ENCODE peak calls at places on chromosomes 3 and 15, in four cellular contexts. One of them, this sample, is unnamed. For H3K4me1 and H3K27me3, the result is how much of the 10 kb centered on the place peaks cover.

GRCh38 chr15:28900041-28900891 is 14.5 kb downstream of the APBA2 start:
- DNase-seq in H9: no peak
- DNase-seq in IMR-90: no peak
- DNase-seq in mesenchymal stem cell: no peak
- DNase-seq in this sample: no peak

GRCh38 chr3:139572847-139573672 is 33.5 kb upstream of the RBP1 start:
- DNase-seq in H9: no peak
- DNase-seq in IMR-90: no peak
- DNase-seq in mesenchymal stem cell: no peak
- DNase-seq in this sample: no peak

GRCh38 chr3:13827256-13827655 is 52.6 kb downstream of the WNT7A start:
- DNase-seq in H9: no peak
- DNase-seq in IMR-90: no peak
- DNase-seq in mesenchymal stem cell: no peak
- DNase-seq in this sample: no peak

GRCh38 chr3:153232737-153233330 is 70.8 kb downstream of the RAP2B start:
- DNase-seq in H9: no peak
- DNase-seq in IMR-90: peak
- DNase-seq in mesenchymal stem cell: peak
- DNase-seq in this sample: no peak

GRCh38 chr15:66883322-66883911 is 181.4 kb downstream of the SMAD6 start:
- DNase-seq in H9: peak
- DNase-seq in IMR-90: peak
- DNase-seq in mesenchymal stem cell: peak
- DNase-seq in this sample: peak

GRCh38 chr3:178436773-178437172 is 99.5 kb upstream of the KCNMB2 start:
- DNase-seq in H9: no peak
- DNase-seq in IMR-90: peak
- DNase-seq in mesenchymal stem cell: peak
- DNase-seq in this sample: no peak

GRCh38 chr15:95405447-95405846 is 925.1 kb upstream of the NR2F2 start:
- DNase-seq in H9: no peak
- DNase-seq in IMR-90: peak
- DNase-seq in mesenchymal stem cell: peak
- DNase-seq in this sample: no peak

GRCh38 chr3:185560676-185561075 is 8.3 kb upstream of the LIPH start:
- DNase-seq in H9: no peak
- DNase-seq in IMR-90: no peak
- DNase-seq in mesenchymal stem cell: no peak
- DNase-seq in this sample: no peak

GRCh38 chr3:31008986-31009385 is 114.5 kb upstream of the GADL1 start:
- DNase-seq in H9: no peak
- DNase-seq in IMR-90: peak
- DNase-seq in mesenchymal stem cell: no peak
- DNase-seq in this sample: no peak

GRCh38 chr3:112637700-112638099 is 3.2 kb downstream of the CCDC80 start:
- DNase-seq in H9: no peak
- DNase-seq in IMR-90: no peak
- DNase-seq in mesenchymal stem cell: no peak
- DNase-seq in this sample: no peak
- H3K14ac ChIP-seq in H9: no peak
- H3K14ac ChIP-seq in IMR-90: peak
- H3K14ac ChIP-seq in mesenchymal stem cell: no peak
- H3K14ac ChIP-seq in this sample: no peak

GRCh38 chr3:170360916-170361315 is 3.4 kb downstream of the SKIL start:
- DNase-seq in H9: no peak
- DNase-seq in IMR-90: peak
- DNase-seq in mesenchymal stem cell: no peak
- DNase-seq in this sample: no peak
- H3K4me1 ChIP-seq in H9: under half
- H3K4me1 ChIP-seq in IMR-90: under half
- H3K4me1 ChIP-seq in mesenchymal stem cell: under half
- H3K4me1 ChIP-seq in this sample: under half

GRCh38 chr15:73319460-73320245 is 49.1 kb downstream of the HCN4 start:
- DNase-seq in H9: no peak
- DNase-seq in IMR-90: no peak
- DNase-seq in mesenchymal stem cell: no peak
- DNase-seq in this sample: no peak

GRCh38 chr15:73318463-73319351 is 50.1 kb downstream of the HCN4 start:
- DNase-seq in H9: peak
- DNase-seq in IMR-90: no peak
- DNase-seq in mesenchymal stem cell: no peak
- DNase-seq in this sample: peak

GRCh38 chr15:73321496-73322344 is 47.0 kb downstream of the HCN4 start:
- DNase-seq in H9: no peak
- DNase-seq in IMR-90: no peak
- DNase-seq in mesenchymal stem cell: no peak
- DNase-seq in this sample: no peak

GRCh38 chr15:73320619-73321180 is 48.1 kb downstream of the HCN4 start:
- DNase-seq in H9: no peak
- DNase-seq in IMR-90: no peak
- DNase-seq in mesenchymal stem cell: no peak
- DNase-seq in this sample: no peak

DNA sequence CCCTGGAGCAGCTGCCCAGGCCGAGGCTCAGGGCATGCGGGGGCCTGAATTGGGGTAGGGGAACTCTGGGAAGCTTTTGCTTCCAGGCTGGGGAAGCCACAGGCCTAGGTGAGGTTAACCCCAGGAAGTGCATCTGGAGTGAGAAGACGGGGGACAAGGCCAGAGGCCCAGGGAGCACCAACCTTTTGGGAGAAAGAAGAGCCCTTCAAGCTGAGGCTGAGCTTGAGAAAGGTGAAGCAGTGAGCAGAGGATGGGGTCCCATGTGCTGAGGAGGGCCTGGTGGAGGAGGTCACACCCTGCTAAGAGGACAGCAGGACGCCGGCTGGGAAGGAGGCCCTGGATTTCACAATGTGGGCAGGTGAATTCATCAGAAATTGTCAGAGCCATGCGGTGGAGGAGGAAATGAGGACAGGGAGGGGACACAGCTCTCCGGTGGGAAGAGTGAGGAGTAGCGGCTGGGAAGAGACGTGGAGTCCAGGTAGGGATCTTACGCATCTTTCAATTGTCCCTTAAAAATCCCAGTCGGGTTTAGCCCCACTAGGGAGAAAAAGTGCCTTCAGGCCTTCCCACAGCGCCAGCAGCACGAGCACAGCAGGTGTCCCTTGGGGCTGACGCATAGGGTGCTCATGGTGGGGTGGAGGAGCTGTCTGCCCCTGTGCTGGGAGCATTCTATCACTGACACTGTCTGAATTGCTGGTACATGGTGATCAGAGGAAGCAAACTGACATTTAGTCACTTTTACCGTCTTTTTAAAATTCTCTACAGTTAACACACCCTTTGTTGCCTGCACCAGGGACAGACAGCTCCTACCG is 50.9 kb downstream of the HCN4 start:
- DNase-seq in H9: peak
- DNase-seq in IMR-90: no peak
- DNase-seq in mesenchymal stem cell: no peak
- DNase-seq in this sample: no peak
- H3K27me3 ChIP-seq in H9: under half
- H3K27me3 ChIP-seq in IMR-90: under half
- H3K27me3 ChIP-seq in mesenchymal stem cell: under half
- H3K27me3 ChIP-seq in this sample: under half

GRCh38 chr3:160695003-160695402 is 18.0 kb downstream of the ARL14 start:
- DNase-seq in H9: no peak
- DNase-seq in IMR-90: no peak
- DNase-seq in mesenchymal stem cell: no peak
- DNase-seq in this sample: no peak
- H3K14ac ChIP-seq in H9: no peak
- H3K14ac ChIP-seq in IMR-90: peak
- H3K14ac ChIP-seq in mesenchymal stem cell: no peak
- H3K14ac ChIP-seq in this sample: peak

GRCh38 chr15:93190238-93190637 is 101.2 kb upstream of the RGMA start:
- DNase-seq in H9: no peak
- DNase-seq in IMR-90: no peak
- DNase-seq in mesenchymal stem cell: no peak
- DNase-seq in this sample: no peak

GRCh38 chr15:93189562-93189961 is 100.6 kb upstream of the RGMA start:
- DNase-seq in H9: peak
- DNase-seq in IMR-90: no peak
- DNase-seq in mesenchymal stem cell: no peak
- DNase-seq in this sample: no peak
- H3K4me1 ChIP-seq in H9: under half
- H3K4me1 ChIP-seq in IMR-90: under half
- H3K4me1 ChIP-seq in mesenchymal stem cell: under half
- H3K4me1 ChIP-seq in this sample: under half

GRCh38 chr3:184514151-184514490 is 47.5 kb upstream of the EPHB3 start:
- DNase-seq in H9: no peak
- DNase-seq in IMR-90: no peak
- DNase-seq in mesenchymal stem cell: no peak
- DNase-seq in this sample: no peak
- H3K27me3 ChIP-seq in H9: under half
- H3K27me3 ChIP-seq in IMR-90: half or more
- H3K27me3 ChIP-seq in mesenchymal stem cell: half or more
- H3K27me3 ChIP-seq in this sample: under half

GRCh38 chr15:73928241-73928579 is 1.9 kb downstream of the LOXL1 start:
- DNase-seq in H9: no peak
- DNase-seq in IMR-90: no peak
- DNase-seq in mesenchymal stem cell: no peak
- DNase-seq in this sample: no peak

GRCh38 chr15:73924258-73924921 is 1.9 kb upstream of the LOXL1 start:
- DNase-seq in H9: no peak
- DNase-seq in IMR-90: peak
- DNase-seq in mesenchymal stem cell: peak
- DNase-seq in this sample: no peak

GRCh38 chr15:73927476-73928240 is 1.4 kb downstream of the LOXL1 start:
- DNase-seq in H9: peak
- DNase-seq in IMR-90: peak
- DNase-seq in mesenchymal stem cell: no peak
- DNase-seq in this sample: no peak

GRCh38 chr15:73927003-73927475 is 777 bp downstream of the LOXL1 start:
- DNase-seq in H9: peak
- DNase-seq in IMR-90: no peak
- DNase-seq in mesenchymal stem cell: peak
- DNase-seq in this sample: no peak

DNA sequence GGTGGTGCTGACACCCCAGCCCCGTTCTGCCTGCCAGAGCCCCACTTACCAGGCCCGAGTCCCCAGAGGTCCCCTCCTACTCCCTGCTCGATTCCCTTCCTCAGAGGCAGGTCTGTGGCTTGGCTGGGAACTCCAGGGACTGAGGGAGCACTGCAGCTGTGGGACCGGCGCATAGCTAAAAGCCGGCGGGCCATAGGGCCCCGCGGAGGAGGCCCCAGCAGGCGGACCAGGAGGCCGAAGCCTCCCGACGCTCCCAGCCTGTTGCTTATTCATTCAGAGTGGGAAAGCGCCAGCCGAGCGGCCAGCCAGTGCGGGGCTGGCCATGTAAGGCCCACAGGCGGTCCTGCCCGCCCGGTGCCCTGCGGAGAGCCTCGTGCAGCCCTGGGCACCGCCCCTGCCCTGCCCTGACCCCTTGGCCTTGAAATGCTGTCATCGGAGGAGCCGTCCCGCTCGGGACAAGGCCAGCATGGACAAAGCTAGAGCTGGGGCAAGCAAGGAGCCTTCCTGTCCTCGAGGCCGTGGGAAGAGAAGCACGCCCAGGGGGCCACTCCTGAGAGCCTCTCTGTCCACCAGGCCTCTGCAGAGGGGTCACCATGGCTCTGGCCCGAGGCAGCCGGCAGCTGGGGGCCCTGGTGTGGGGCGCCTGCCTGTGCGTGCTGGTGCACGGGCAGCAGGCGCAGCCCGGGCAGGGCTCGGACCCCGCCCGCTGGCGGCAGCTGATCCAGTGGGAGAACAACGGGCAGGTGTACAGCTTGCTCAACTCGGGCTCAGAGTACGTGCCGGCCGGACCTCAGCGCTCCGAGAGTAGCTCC is at the start of gene LOXL1:
- DNase-seq in H9: peak
- DNase-seq in IMR-90: peak
- DNase-seq in mesenchymal stem cell: peak
- DNase-seq in this sample: peak
- H3K14ac ChIP-seq in H9: no peak
- H3K14ac ChIP-seq in IMR-90: peak
- H3K14ac ChIP-seq in mesenchymal stem cell: no peak
- H3K14ac ChIP-seq in this sample: peak

DNA sequence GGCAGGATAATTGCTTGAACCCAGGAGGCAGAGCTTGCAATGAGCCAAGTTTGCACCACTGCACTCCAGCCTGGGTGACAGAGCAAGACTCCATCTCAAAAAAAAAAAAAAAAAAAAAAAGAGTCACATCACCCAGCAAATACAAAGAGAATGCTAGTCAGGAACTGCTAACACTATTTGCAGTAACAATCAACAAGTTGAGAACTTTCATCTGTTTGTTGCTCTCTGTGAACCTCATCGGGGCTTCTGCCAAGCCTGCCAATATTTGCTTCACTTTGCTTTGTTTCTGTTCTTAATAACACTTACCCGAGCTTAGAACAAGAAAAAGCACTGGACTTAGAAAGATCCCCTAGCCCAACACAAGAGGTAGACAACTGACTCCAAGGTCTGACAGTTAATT is 76.9 kb downstream of the PLCH1 start:
- DNase-seq in H9: no peak
- DNase-seq in IMR-90: no peak
- DNase-seq in mesenchymal stem cell: no peak
- DNase-seq in this sample: no peak
- H3K4me1 ChIP-seq in H9: under half
- H3K4me1 ChIP-seq in IMR-90: under half
- H3K4me1 ChIP-seq in mesenchymal stem cell: under half
- H3K4me1 ChIP-seq in this sample: under half

GRCh38 chr3:72095521-72095920 is 310.6 kb upstream of the PROK2 start:
- DNase-seq in H9: no peak
- DNase-seq in IMR-90: no peak
- DNase-seq in mesenchymal stem cell: no peak
- DNase-seq in this sample: no peak
- H3K27me3 ChIP-seq in H9: under half
- H3K27me3 ChIP-seq in IMR-90: half or more
- H3K27me3 ChIP-seq in mesenchymal stem cell: half or more
- H3K27me3 ChIP-seq in this sample: under half

This sample was measured in neuronal stem cell.